ENCODE peak calls at places on chromosomes 16 and 17, in eight cellular contexts. R is right atrium auricular region, L is HCT116, X is OCI-LY7, K is GM12865, H is AG04449, I is tibial nerve, P is mammary epithelial cell. N is an unnamed sample.

GRCh38 chr16:2299915-2300192 is 31.9 kb upstream of the RNPS1 start:
- DNase-seq in L (no peak), H (no peak), K (no peak), X (no peak), R (no peak), P (no peak), I (no peak), N (no peak)

GRCh38 chr17:31499771-31500554 is 108.5 kb downstream of the RAB11FIP4 start:
- DNase-seq in K (no peak), X (no peak), I (no peak), H (no peak), L (peak; percentile 42), P (peak; percentile 87), R (no peak), N (peak; percentile 9)

GRCh38 chr16:55914383-55914782 is 39.2 kb upstream of the CES5A start:
- DNase-seq in R (no peak), P (no peak), L (no peak), H (no peak), I (no peak), X (no peak), K (no peak), N (no peak)

GRCh38 chr16:8511464-8511863 is 78.8 kb downstream of the TMEM114 start:
- DNase-seq in L (peak; percentile 1), H (no peak), K (no peak), P (no peak), R (no peak), I (no peak), X (peak; percentile 1), N (no peak)

GRCh38 chr16:24538756-24539294 is 541 bp upstream of the RBBP6 start:
- DNase-seq in X (no peak), H (peak; percentile 23), R (peak; percentile 70), P (no peak), I (no peak), K (no peak), L (no peak), N (no peak)

GRCh38 chr16:29664133-29664912 is 1.3 kb downstream of the SPN start:
- DNase-seq in X (peak; percentile 83), K (peak; percentile 48), L (no peak), H (no peak), R (no peak), I (no peak), P (no peak), N (no peak)

GRCh38 chr17:80307994-80308671 is 47.5 kb downstream of the RNF213 start:
- DNase-seq in X (no peak), L (no peak), H (no peak), R (no peak), P (no peak), I (no peak), K (no peak), N (no peak)

GRCh38 chr17:45284176-45285140 is 22.6 kb upstream of the SPATA32 start:
- DNase-seq in L (no peak), R (no peak), K (peak; percentile 61), X (peak; percentile 46), P (peak; percentile 93), I (no peak), H (no peak), N (no peak)

GRCh38 chr17:38545531-38546225 is 60.1 kb downstream of the SRCIN1 start:
- DNase-seq in X (no peak), L (no peak), I (no peak), P (no peak), H (no peak), R (no peak), K (no peak), N (no peak)
- H3K4me3 ChIP-seq in X (no peak overlapping the region), L (no peak overlapping the region), I (no peak overlapping the region), P (no peak overlapping the region), H (no peak overlapping the region), R (no peak overlapping the region), K (no peak overlapping the region), N (no peak overlapping the region)

DNA sequence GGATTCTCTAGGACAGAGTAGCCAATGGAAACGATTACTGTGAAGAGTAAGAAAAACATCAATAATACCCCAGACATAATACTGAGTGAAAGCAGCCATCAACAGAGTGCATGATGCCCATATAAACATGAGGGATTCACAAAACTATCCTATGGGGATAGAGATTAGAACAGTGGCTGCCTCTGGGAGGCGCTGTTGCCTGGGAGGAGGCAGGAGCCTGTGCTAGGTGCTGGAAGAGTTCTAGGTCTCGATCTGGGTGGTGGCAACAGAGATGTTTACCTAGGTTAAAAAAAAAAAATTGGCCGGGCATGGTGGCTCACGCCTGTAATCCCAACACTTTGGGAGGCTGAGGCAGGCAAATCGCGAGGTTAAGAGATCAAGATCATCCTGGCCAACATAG is 7.9 kb downstream of the FA2H start:
- DNase-seq in R (no peak), P (no peak), K (peak; percentile 22), H (no peak), I (no peak), L (no peak), X (no peak), N (no peak)
- TF ChIP-seq CTCF in R (no peak), P (no peak), K (peak; percentile 25), H (no peak), I (no peak), L (peak; percentile 59), X (peak; percentile 52), N (no peak)

GRCh38 chr17:329794-330420 is 22.7 kb downstream of the RPH3AL start:
- DNase-seq in I (no peak), K (no peak), L (no peak), X (no peak), R (no peak), P (no peak), H (no peak), N (no peak)

GRCh38 chr17:333626-334396 is 18.8 kb downstream of the RPH3AL start:
- DNase-seq in R (peak; percentile 94), X (no peak), I (peak; percentile 63), P (no peak), K (no peak), L (no peak), H (no peak), N (no peak)

GRCh38 chr17:332558-333322 is 19.9 kb downstream of the RPH3AL start:
- DNase-seq in X (no peak), I (no peak), K (no peak), H (peak; percentile 17), P (peak; percentile 80), R (peak; percentile 77), L (no peak), N (no peak)

GRCh38 chr17:330993-331701 is 21.5 kb downstream of the RPH3AL start:
- DNase-seq in K (no peak), L (no peak), I (peak; percentile 36), R (peak; percentile 80), X (no peak), P (no peak), H (no peak), N (no peak)

GRCh38 chr17:332023-332422 is 20.6 kb downstream of the RPH3AL start:
- DNase-seq in R (no peak), L (no peak), X (no peak), H (no peak), P (no peak), I (no peak), K (no peak), N (no peak)
- H3K4me3 ChIP-seq in R (peak overlapping the region; percentile 50), L (no peak overlapping the region), X (no peak overlapping the region), H (no peak overlapping the region), P (no peak overlapping the region), I (peak overlapping the region; percentile 3), K (no peak overlapping the region), N (no peak overlapping the region)

DNA sequence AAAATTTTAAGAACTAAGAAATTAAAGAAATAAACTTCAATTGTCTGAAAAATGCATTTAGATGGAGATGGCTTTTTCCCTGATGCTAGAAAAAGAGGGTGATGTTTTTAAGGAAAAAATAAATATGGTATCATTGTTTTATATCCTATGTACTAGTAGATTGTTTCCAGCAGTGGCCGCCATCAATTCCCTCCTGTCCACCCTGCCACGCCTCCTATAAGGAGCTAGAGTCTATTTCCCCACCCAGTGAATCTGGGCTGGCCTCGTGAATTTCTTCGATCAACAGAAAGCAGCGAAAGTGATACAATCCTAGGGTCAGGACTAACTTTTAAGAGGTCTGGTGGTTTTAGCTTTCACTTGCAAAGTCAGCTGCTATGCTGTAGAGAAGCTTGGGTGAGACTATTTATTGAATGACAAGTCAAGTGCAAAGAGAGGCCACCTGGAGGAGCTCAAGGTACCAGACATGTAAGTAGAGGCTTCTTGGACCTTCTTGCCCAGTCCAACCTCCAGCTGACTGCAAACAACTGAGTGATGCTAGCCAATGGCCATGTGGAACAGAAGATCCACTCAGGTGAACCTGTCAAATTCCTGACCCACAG is 80.9 kb upstream of the MTMR4 start:
- DNase-seq in H (no peak), I (no peak), L (peak; percentile 36), K (peak; percentile 72), R (no peak), P (no peak), X (peak; percentile 10), N (no peak)
- TF ChIP-seq CTCF in H (no peak), I (no peak), L (peak; percentile 17), K (no peak), R (no peak), P (no peak), X (peak; percentile 28), N (no peak)